ENCODE peak calls at places on chromosomes 3 and 15, in four cellular contexts. O, B, K and X are unnamed samples.

GRCh38 chr3:30073622-30074021 is 532.8 kb upstream of the TGFBR2 start:
- DNase-seq in K (no peak), O (no peak), B (no peak), X (peak; percentile 61)

GRCh38 chr3:121072128-121072527 is 164.1 kb downstream of the STXBP5L start:
- DNase-seq in K (no peak), B (no peak), O (no peak), X (no peak)

GRCh38 chr3:23945903-23946751 is 1.0 kb downstream of the NR1D2 start:
- DNase-seq in B (peak; percentile 92), O (peak; percentile 75), K (peak; percentile 99), X (peak; percentile 96)

GRCh38 chr3:16140116-16140893 is 34.2 kb upstream of the GALNT15 start:
- DNase-seq in K (no peak), B (no peak), O (peak; percentile 47), X (peak; percentile 62)

GRCh38 chr15:43911235-43911661 is 84.4 kb downstream of the WDR76 start:
- DNase-seq in B (no peak), K (no peak), O (peak; percentile 88), X (peak; percentile 70)

GRCh38 chr3:17841190-17841828 is 98.9 kb upstream of the TBC1D5 start:
- DNase-seq in B (peak; percentile 80), K (peak; percentile 69), O (no peak), X (peak; percentile 23)

GRCh38 chr3:9388562-9389272 is 8.7 kb upstream of the SETD5 start:
- DNase-seq in O (no peak), B (no peak), K (no peak), X (no peak)

GRCh38 chr15:91429973-91430372 is 329.9 kb downstream of the SV2B start:
- DNase-seq in K (no peak), B (no peak), O (no peak), X (no peak)

GRCh38 chr3:188901671-188902331 is 270.0 kb upstream of the TPRG1 start:
- DNase-seq in B (no peak), K (no peak), O (no peak), X (no peak)

GRCh38 chr15:57665939-57666338 is 40.6 kb upstream of the POLR2M start:
- DNase-seq in O (no peak), B (no peak), K (no peak), X (no peak)